ENCODE peak calls at places on chromosomes 3 and 15, in six cellular contexts. T is esophagus muscularis mucosa; X is CD8-positive, alpha-beta memory T cell; R is left ventricle myocardium inferior; A is HepG2; Q is SJSA1. D is an unnamed sample. For H3K9me3, the result is how much of the 10 kb centered on the place peaks cover.

GRCh38 chr3:84738101-84738500 is 220.7 kb upstream of the CADM2 start:
- DNase-seq in T (no peak), X (no peak), R (no peak), A (no peak), Q (no peak), D (no peak)

GRCh38 chr3:160016972-160017371 is 28.3 kb downstream of the IL12A start:
- DNase-seq in T (no peak), X (no peak), R (no peak), A (peak), Q (no peak), D (no peak)

GRCh38 chr3:2657408-2657807 is 452.8 kb downstream of the IL5RA start:
- DNase-seq in T (no peak), X (no peak), R (no peak), A (no peak), Q (no peak), D (no peak)

GRCh38 chr3:186213946-186214345 is 105.1 kb upstream of the ETV5 start:
- DNase-seq in T (no peak), X (no peak), R (no peak), A (no peak), Q (no peak), D (no peak)

GRCh38 chr3:39193391-39193790 is 996 bp upstream of the XIRP1 start:
- DNase-seq in T (no peak), X (no peak), R (no peak), A (no peak), Q (peak), D (no peak)

GRCh38 chr3:29384640-29385039 is 103.8 kb downstream of the RBMS3 start:
- DNase-seq in T (no peak), X (no peak), R (peak), A (no peak), Q (peak), D (no peak)

GRCh38 chr3:174156200-174156599 is 702.9 kb upstream of the NAALADL2 start:
- DNase-seq in T (no peak), X (no peak), R (no peak), A (no peak), Q (peak), D (no peak)

GRCh38 chr3:194738254-194739093 is 52.8 kb downstream of the FAM43A start:
- DNase-seq in T (no peak), X (no peak), R (peak), A (no peak), Q (peak), D (no peak)

GRCh38 chr15:81235781-81236507 is 39.3 kb downstream of the IL16 start:
- DNase-seq in T (peak), X (no peak), R (peak), A (no peak), Q (peak), D (no peak)

GRCh38 chr15:31202953-31203352 is 101.4 kb upstream of the TRPM1 start:
- DNase-seq in T (no peak), X (peak), R (no peak), A (no peak), Q (no peak), D (no peak)

GRCh38 chr3:35438101-35438500 is 201.2 kb upstream of the ARPP21 start:
- DNase-seq in T (no peak), X (no peak), R (no peak), A (no peak), Q (no peak), D (no peak)

GRCh38 chr3:160641675-160642330 is 35.2 kb upstream of the ARL14 start:
- DNase-seq in T (no peak), X (no peak), R (no peak), A (no peak), Q (no peak), D (no peak)

GRCh38 chr15:60683156-60683555 is 204.2 kb upstream of the ICE2 start:
- DNase-seq in T (no peak), X (no peak), R (no peak), A (no peak), Q (no peak), D (no peak)

GRCh38 chr3:172102123-172102882 is 62.9 kb downstream of the FNDC3B start:
- DNase-seq in T (no peak), X (peak), R (no peak), A (no peak), Q (no peak), D (peak)

GRCh38 chr15:64222573-64223361 is 59.9 kb upstream of the PPIB start:
- DNase-seq in T (no peak), X (no peak), R (no peak), A (no peak), Q (no peak), D (no peak)

GRCh38 chr3:42092006-42092405 is 849 bp downstream of the TRAK1 start:
- DNase-seq in T (no peak), X (no peak), R (no peak), A (no peak), Q (no peak), D (no peak)

GRCh38 chr15:40097968-40098476 is 10.7 kb downstream of the BMF start:
- DNase-seq in T (no peak), X (no peak), R (peak), A (no peak), Q (peak), D (no peak)

GRCh38 chr3:126402178-126402577 is 7.5 kb downstream of the CFAP100 start:
- DNase-seq in T (no peak), X (no peak), R (no peak), A (no peak), Q (no peak), D (no peak)

GRCh38 chr3:98893740-98894139 is 7.8 kb downstream of the DCBLD2 start:
- DNase-seq in T (no peak), X (no peak), R (no peak), A (no peak), Q (no peak), D (no peak)

GRCh38 chr15:89462198-89462912 is 34.0 kb downstream of the RHCG start:
- DNase-seq in T (no peak), X (no peak), R (no peak), A (peak), Q (peak), D (no peak)

GRCh38 chr15:48032911-48033310 is 87.9 kb upstream of the SLC24A5 start:
- DNase-seq in T (peak), X (no peak), R (no peak), A (no peak), Q (no peak), D (no peak)

GRCh38 chr3:195197764-195198423 is 73.1 kb downstream of the XXYLT1 start:
- DNase-seq in T (no peak), X (no peak), R (no peak), A (no peak), Q (peak), D (no peak)

GRCh38 chr3:156587767-156588069 is 32.8 kb upstream of the SSR3 start:
- DNase-seq in T (no peak), X (no peak), R (no peak), A (no peak), Q (no peak), D (no peak)

GRCh38 chr3:50213383-50213782 is 8.3 kb downstream of the SLC38A3 start:
- DNase-seq in T (no peak), X (no peak), R (no peak), A (no peak), Q (no peak), D (no peak)

GRCh38 chr15:41904487-41905359 is 10.9 kb upstream of the SPTBN5 start:
- DNase-seq in T (no peak), X (peak), R (peak), A (peak), Q (peak), D (peak)

GRCh38 chr3:175295248-175296000 is 436.3 kb downstream of the NAALADL2 start:
- DNase-seq in T (no peak), X (no peak), R (no peak), A (no peak), Q (no peak), D (no peak)

GRCh38 chr3:123893012-123893411 is 8.9 kb upstream of the MYLK start:
- DNase-seq in T (no peak), X (no peak), R (no peak), A (no peak), Q (no peak), D (no peak)

GRCh38 chr3:123892195-123892594 is 8.1 kb upstream of the MYLK start:
- DNase-seq in T (no peak), X (no peak), R (no peak), A (no peak), Q (no peak), D (no peak)
- H3K9me3 ChIP-seq in T (under half), X (under half), R (under half), A (under half), Q (under half), D (under half)

DNA sequence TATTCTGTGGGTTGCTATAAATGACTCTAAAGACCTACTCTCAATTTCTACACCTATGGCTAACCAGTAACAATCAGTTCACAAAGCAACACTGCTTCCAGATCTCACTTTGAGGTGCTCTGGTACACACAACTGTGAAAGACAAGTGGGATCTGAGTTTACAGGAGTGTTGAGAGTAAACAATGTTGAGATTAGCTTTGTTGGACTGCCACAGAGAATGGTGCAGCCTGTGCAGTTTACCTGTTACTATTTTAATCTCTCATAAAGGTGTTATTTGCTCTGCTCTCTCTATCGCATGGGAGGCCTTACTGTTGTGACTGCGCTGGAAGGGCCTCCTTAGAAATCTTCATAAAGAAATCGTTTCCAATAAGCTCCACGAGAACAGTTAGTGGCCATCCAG is 112.0 kb downstream of the SOX2 start:
- DNase-seq in T (no peak), X (no peak), R (no peak), A (no peak), Q (no peak), D (no peak)
- H3K9me3 ChIP-seq in T (under half), X (under half), R (under half), A (under half), Q (under half), D (under half)

DNA sequence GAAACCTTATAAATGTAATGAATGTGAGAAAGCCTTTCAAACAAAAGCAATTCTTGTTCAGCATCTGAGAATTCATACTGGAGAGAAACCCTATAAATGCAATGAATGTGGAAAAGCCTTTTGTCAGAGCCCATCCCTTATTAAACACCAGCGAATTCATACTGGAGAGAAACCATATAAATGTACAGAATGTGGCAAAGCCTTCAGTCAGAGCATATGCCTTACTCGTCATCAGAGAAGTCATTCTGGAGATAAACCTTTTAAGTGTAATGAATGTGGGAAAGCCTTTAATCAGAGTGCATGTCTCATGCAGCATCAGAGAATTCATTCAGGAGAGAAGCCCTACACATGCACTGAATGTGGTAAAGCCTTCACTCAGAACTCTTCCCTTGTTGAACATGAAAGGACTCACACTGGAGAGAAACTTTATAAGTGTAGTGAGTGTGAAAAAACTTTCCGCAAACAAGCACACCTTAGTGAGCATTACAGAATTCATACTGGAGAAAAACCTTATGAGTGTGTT is 5.3 kb downstream of the ZNF501 start:
- DNase-seq in T (no peak), X (no peak), R (no peak), A (no peak), Q (no peak), D (no peak)
- H3K9me3 ChIP-seq in T (half or more), X (half or more), R (half or more), A (half or more), Q (under half), D (under half)

GRCh38 chr15:26691249-26691648 is 81.6 kb downstream of the GABRB3 start:
- DNase-seq in T (no peak), X (no peak), R (no peak), A (no peak), Q (no peak), D (no peak)

GRCh38 chr15:26690778-26691177 is 82.1 kb downstream of the GABRB3 start:
- DNase-seq in T (no peak), X (no peak), R (no peak), A (no peak), Q (no peak), D (no peak)

GRCh38 chr15:26682765-26683164 is 90.1 kb downstream of the GABRB3 start:
- DNase-seq in T (no peak), X (no peak), R (no peak), A (no peak), Q (no peak), D (no peak)

DNA sequence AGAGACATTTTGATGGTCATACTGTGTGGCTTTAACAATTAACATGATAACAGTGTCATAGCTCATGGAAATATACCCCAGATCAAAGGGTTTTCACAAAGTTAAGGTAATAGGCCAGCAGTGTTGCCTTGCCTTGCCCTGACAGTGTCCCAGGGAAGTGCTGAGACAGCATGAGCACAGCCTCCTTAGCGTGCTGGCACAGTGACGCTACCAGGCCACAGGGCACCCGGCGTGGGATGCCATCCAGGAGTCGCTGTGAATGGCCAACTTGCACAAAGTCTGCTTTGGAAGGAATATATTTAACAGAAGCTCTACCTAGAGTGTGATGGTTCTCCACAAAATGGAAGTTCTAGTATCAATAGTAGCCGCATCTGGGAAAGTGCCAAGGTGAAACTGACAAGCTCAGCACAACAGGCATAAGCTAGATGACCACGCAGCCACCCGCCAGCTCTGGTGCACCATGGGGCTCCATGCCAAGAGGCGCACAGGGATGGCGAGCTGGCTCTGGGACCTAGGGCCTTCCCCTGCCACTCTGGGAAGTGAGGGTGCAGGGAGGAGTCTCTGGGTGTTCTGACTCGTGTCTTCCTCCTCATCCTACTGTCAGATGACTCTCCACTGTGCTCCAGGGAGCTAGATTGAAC is 86.2 kb downstream of the GABRB3 start:
- DNase-seq in T (no peak), X (no peak), R (no peak), A (no peak), Q (no peak), D (no peak)
- H3K9me3 ChIP-seq in T (under half), X (under half), R (under half), A (half or more), Q (under half), D (under half)

GRCh38 chr3:53844262-53845102 is 1.7 kb downstream of the CHDH start:
- DNase-seq in T (no peak), X (no peak), R (no peak), A (peak), Q (no peak), D (no peak)
- H3K9me3 ChIP-seq in T (under half), X (under half), R (under half), A (under half), Q (under half), D (under half)

GRCh38 chr3:196517919-196518318 is 2.8 kb upstream of the SMCO1 start:
- DNase-seq in T (no peak), X (no peak), R (no peak), A (no peak), Q (no peak), D (no peak)

GRCh38 chr3:196514913-196515621 is at the start of gene SMCO1:
- DNase-seq in T (no peak), X (no peak), R (no peak), A (no peak), Q (no peak), D (no peak)

GRCh38 chr3:196518999-196519737 is 4.0 kb upstream of the SMCO1 start:
- DNase-seq in T (no peak), X (peak), R (peak), A (peak), Q (peak), D (peak)

GRCh38 chr3:196519738-196520122 is 4.6 kb upstream of the SMCO1 start:
- DNase-seq in T (no peak), X (peak), R (no peak), A (no peak), Q (no peak), D (no peak)

DNA sequence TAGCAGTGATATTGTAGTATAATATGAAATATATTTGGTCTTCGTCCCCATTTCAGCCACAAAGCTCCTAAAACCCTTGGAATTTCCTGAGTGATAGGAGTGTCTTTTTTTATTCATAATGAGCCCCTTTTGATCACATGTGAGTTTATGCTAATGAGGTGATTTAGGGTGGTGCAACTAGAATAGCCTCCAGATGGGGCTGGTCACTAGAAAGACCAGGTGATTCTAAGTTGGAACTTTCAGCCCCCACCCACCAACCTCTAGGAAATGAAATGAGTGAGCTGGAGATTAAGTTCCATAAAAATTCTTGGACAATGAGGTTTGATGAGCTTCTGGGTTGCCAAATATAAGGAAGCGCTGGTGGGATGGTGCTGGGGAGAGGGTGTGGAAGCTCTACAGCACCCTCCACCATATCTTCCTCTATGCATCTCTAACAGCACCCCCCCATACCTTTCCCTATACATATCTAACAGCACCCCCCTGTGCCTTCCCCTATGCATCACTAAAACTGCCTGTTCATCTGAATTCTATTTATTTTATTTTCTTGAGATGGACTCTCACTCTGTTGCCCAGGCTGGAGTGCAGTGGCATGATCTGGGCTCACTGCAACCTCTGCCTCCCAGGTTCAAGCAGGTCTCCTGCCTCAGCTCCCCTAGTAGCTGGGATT is 2.1 kb upstream of the SMCO1 start:
- DNase-seq in T (no peak), X (no peak), R (no peak), A (no peak), Q (no peak), D (no peak)
- H3K9me3 ChIP-seq in T (under half), X (under half), R (under half), A (under half), Q (under half), D (under half)

GRCh38 chr3:146970236-146970635 is 365.1 kb upstream of the PLSCR5 start:
- DNase-seq in T (no peak), X (no peak), R (no peak), A (no peak), Q (no peak), D (no peak)
- H3K9me3 ChIP-seq in T (under half), X (under half), R (under half), A (under half), Q (under half), D (under half)

GRCh38 chr3:12503126-12503952 is 19.1 kb downstream of the TSEN2 start:
- DNase-seq in T (no peak), X (no peak), R (no peak), A (no peak), Q (no peak), D (no peak)

GRCh38 chr3:12495749-12496452 is 11.6 kb downstream of the TSEN2 start:
- DNase-seq in T (no peak), X (no peak), R (no peak), A (no peak), Q (no peak), D (no peak)

GRCh38 chr3:12506201-12506600 is 21.9 kb downstream of the TSEN2 start:
- DNase-seq in T (no peak), X (no peak), R (no peak), A (no peak), Q (no peak), D (no peak)

GRCh38 chr3:12496453-12496761 is 12.1 kb downstream of the TSEN2 start:
- DNase-seq in T (no peak), X (no peak), R (no peak), A (peak), Q (no peak), D (no peak)

GRCh38 chr3:12501360-12502020 is 17.2 kb downstream of the TSEN2 start:
- DNase-seq in T (no peak), X (no peak), R (no peak), A (no peak), Q (no peak), D (no peak)
- H3K9me3 ChIP-seq in T (under half), X (under half), R (under half), A (under half), Q (under half), D (under half)

DNA sequence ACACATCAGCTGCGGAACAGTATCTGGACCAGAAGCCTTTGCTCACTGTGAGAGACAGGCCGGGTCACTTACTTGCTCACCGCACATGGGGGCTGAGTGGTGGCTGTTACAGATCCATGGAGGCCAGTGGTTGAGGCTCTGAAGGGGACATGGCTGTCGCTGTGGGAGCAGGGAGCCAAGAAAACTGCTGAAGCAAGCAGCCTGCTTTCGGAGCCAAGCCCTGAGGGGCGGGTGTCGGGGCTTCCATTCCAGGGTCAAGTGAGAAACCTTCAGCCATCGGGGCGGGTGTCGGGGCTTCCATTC is 42.3 kb upstream of the ADAMTS17 start:
- DNase-seq in T (no peak), X (no peak), R (no peak), A (no peak), Q (no peak), D (no peak)
- H3K9me3 ChIP-seq in T (under half), X (under half), R (half or more), A (under half), Q (under half), D (under half)

GRCh38 chr15:25051399-25052154 is 96.8 kb downstream of the SNRPN start:
- DNase-seq in T (peak), X (no peak), R (no peak), A (no peak), Q (no peak), D (no peak)
- H3K9me3 ChIP-seq in T (half or more), X (half or more), R (half or more), A (half or more), Q (half or more), D (half or more)

D was measured in T-helper 17 cell.